ENCODE peak calls at places on chromosomes 2 and 18, in nine cellular contexts. One of them, this sample, is unnamed.

GRCh38 chr2:148730085-148730484 is 85.5 kb downstream of the EPC2 start:
- DNase-seq in AG04450: no peak
- DNase-seq in AG09309: no peak
- DNase-seq in ovary: no peak
- DNase-seq in GM12865: no peak
- DNase-seq in upper lobe of left lung: no peak
- DNase-seq in prostate gland: no peak
- DNase-seq in fibroblast of pulmonary artery: peak
- DNase-seq in lung: no peak
- DNase-seq in this sample: no peak

GRCh38 chr2:167015806-167016205 is 127.5 kb downstream of the XIRP2 start:
- DNase-seq in AG04450: no peak
- DNase-seq in AG09309: no peak
- DNase-seq in ovary: no peak
- DNase-seq in GM12865: no peak
- DNase-seq in upper lobe of left lung: no peak
- DNase-seq in prostate gland: no peak
- DNase-seq in fibroblast of pulmonary artery: no peak
- DNase-seq in lung: no peak
- DNase-seq in this sample: no peak

GRCh38 chr2:32688511-32688910 is 60.7 kb downstream of the TTC27 start:
- DNase-seq in AG04450: no peak
- DNase-seq in AG09309: peak
- DNase-seq in ovary: no peak
- DNase-seq in GM12865: peak
- DNase-seq in upper lobe of left lung: no peak
- DNase-seq in prostate gland: no peak
- DNase-seq in fibroblast of pulmonary artery: peak
- DNase-seq in lung: no peak
- DNase-seq in this sample: peak

GRCh38 chr2:162333968-162334367 is 10.0 kb upstream of the GCA start:
- DNase-seq in AG04450: no peak
- DNase-seq in AG09309: no peak
- DNase-seq in ovary: no peak
- DNase-seq in GM12865: peak
- DNase-seq in upper lobe of left lung: no peak
- DNase-seq in prostate gland: no peak
- DNase-seq in fibroblast of pulmonary artery: peak
- DNase-seq in lung: no peak
- DNase-seq in this sample: peak

GRCh38 chr18:45775241-45775676 is 50.2 kb upstream of the SIGLEC15 start:
- DNase-seq in AG04450: no peak
- DNase-seq in AG09309: no peak
- DNase-seq in ovary: peak
- DNase-seq in GM12865: peak
- DNase-seq in upper lobe of left lung: peak
- DNase-seq in prostate gland: no peak
- DNase-seq in fibroblast of pulmonary artery: peak
- DNase-seq in lung: peak
- DNase-seq in this sample: peak

GRCh38 chr2:228599297-228599696 is 417.8 kb upstream of the SPHKAP start:
- DNase-seq in AG04450: no peak
- DNase-seq in AG09309: no peak
- DNase-seq in ovary: no peak
- DNase-seq in GM12865: peak
- DNase-seq in upper lobe of left lung: no peak
- DNase-seq in prostate gland: no peak
- DNase-seq in fibroblast of pulmonary artery: no peak
- DNase-seq in lung: no peak
- DNase-seq in this sample: no peak

GRCh38 chr2:147345246-147345645 is 499.6 kb upstream of the ACVR2A start:
- DNase-seq in AG04450: no peak
- DNase-seq in AG09309: no peak
- DNase-seq in ovary: no peak
- DNase-seq in GM12865: no peak
- DNase-seq in upper lobe of left lung: no peak
- DNase-seq in prostate gland: no peak
- DNase-seq in fibroblast of pulmonary artery: peak
- DNase-seq in lung: no peak
- DNase-seq in this sample: peak

GRCh38 chr18:79447703-79448367 is 52.1 kb downstream of the NFATC1 start:
- DNase-seq in AG04450: peak
- DNase-seq in AG09309: no peak
- DNase-seq in ovary: no peak
- DNase-seq in GM12865: no peak
- DNase-seq in upper lobe of left lung: peak
- DNase-seq in prostate gland: no peak
- DNase-seq in fibroblast of pulmonary artery: no peak
- DNase-seq in lung: no peak
- DNase-seq in this sample: no peak

GRCh38 chr18:26549486-26550435 is 1.4 kb upstream of the KCTD1 start:
- DNase-seq in AG04450: no peak
- DNase-seq in AG09309: peak
- DNase-seq in ovary: peak
- DNase-seq in GM12865: peak
- DNase-seq in upper lobe of left lung: peak
- DNase-seq in prostate gland: peak
- DNase-seq in fibroblast of pulmonary artery: peak
- DNase-seq in lung: peak
- DNase-seq in this sample: peak

GRCh38 chr2:97095661-97096060 is 979 bp upstream of the FAHD2B start:
- DNase-seq in AG04450: no peak
- DNase-seq in AG09309: no peak
- DNase-seq in ovary: no peak
- DNase-seq in GM12865: no peak
- DNase-seq in upper lobe of left lung: no peak
- DNase-seq in prostate gland: no peak
- DNase-seq in fibroblast of pulmonary artery: no peak
- DNase-seq in lung: no peak
- DNase-seq in this sample: no peak

GRCh38 chr18:48840491-48840877 is 110.3 kb downstream of the SMAD7 start:
- DNase-seq in AG04450: no peak
- DNase-seq in AG09309: no peak
- DNase-seq in ovary: peak
- DNase-seq in GM12865: no peak
- DNase-seq in upper lobe of left lung: no peak
- DNase-seq in prostate gland: no peak
- DNase-seq in fibroblast of pulmonary artery: no peak
- DNase-seq in lung: no peak
- DNase-seq in this sample: no peak

GRCh38 chr18:3995476-3996102 is 459.5 kb downstream of the DLGAP1 start:
- DNase-seq in AG04450: peak
- DNase-seq in AG09309: peak
- DNase-seq in ovary: peak
- DNase-seq in GM12865: peak
- DNase-seq in upper lobe of left lung: no peak
- DNase-seq in prostate gland: peak
- DNase-seq in fibroblast of pulmonary artery: peak
- DNase-seq in lung: peak
- DNase-seq in this sample: peak

GRCh38 chr2:174683392-174683759 is 80.9 kb downstream of the CHRNA1 start:
- DNase-seq in AG04450: no peak
- DNase-seq in AG09309: no peak
- DNase-seq in ovary: no peak
- DNase-seq in GM12865: peak
- DNase-seq in upper lobe of left lung: no peak
- DNase-seq in prostate gland: no peak
- DNase-seq in fibroblast of pulmonary artery: peak
- DNase-seq in lung: no peak
- DNase-seq in this sample: peak

GRCh38 chr18:54964741-54965140 is 5.5 kb upstream of the CCDC68 start:
- DNase-seq in AG04450: no peak
- DNase-seq in AG09309: no peak
- DNase-seq in ovary: no peak
- DNase-seq in GM12865: no peak
- DNase-seq in upper lobe of left lung: no peak
- DNase-seq in prostate gland: no peak
- DNase-seq in fibroblast of pulmonary artery: peak
- DNase-seq in lung: no peak
- DNase-seq in this sample: no peak

GRCh38 chr2:18924905-18925691 is 335.7 kb upstream of the NT5C1B start:
- DNase-seq in AG04450: peak
- DNase-seq in AG09309: peak
- DNase-seq in ovary: no peak
- DNase-seq in GM12865: no peak
- DNase-seq in upper lobe of left lung: no peak
- DNase-seq in prostate gland: no peak
- DNase-seq in fibroblast of pulmonary artery: peak
- DNase-seq in lung: no peak
- DNase-seq in this sample: no peak

DNA sequence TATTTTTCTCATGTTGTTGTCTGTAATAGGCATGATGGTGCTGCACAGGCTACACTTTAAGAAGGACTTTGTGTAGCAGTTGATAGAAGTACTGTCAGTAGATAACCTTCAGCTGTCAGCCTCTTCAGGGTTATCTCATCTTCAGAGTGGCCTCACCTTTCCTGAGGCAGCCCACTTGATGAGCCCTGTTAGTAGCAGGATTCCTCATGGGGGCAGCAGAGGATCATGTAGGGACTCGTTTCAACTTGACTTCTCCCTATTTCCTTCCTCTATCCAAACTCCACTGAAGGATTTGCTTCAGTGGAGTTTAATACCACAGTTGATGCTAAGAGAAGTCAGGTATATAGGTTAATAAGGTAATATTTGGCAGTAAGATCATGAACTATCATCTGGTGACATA is 530.3 kb upstream of the FSIP2 start:
- DNase-seq in AG04450: no peak
- DNase-seq in AG09309: no peak
- DNase-seq in ovary: no peak
- DNase-seq in GM12865: peak
- DNase-seq in upper lobe of left lung: no peak
- DNase-seq in prostate gland: no peak
- DNase-seq in fibroblast of pulmonary artery: peak
- DNase-seq in lung: no peak
- DNase-seq in this sample: peak
- TF ChIP-seq CTCF in AG04450: no peak
- TF ChIP-seq CTCF in AG09309: no peak
- TF ChIP-seq CTCF in ovary: no peak
- TF ChIP-seq CTCF in GM12865: peak
- TF ChIP-seq CTCF in upper lobe of left lung: no peak
- TF ChIP-seq CTCF in prostate gland: no peak
- TF ChIP-seq CTCF in fibroblast of pulmonary artery: no peak
- TF ChIP-seq CTCF in lung: no peak
- TF ChIP-seq CTCF in this sample: peak

GRCh38 chr18:72542993-72543361 is 1.2 kb downstream of the CBLN2 start:
- DNase-seq in AG04450: no peak
- DNase-seq in AG09309: no peak
- DNase-seq in ovary: no peak
- DNase-seq in GM12865: no peak
- DNase-seq in upper lobe of left lung: peak
- DNase-seq in prostate gland: no peak
- DNase-seq in fibroblast of pulmonary artery: no peak
- DNase-seq in lung: no peak
- DNase-seq in this sample: peak
- H3K4me3 ChIP-seq in AG04450: no peak
- H3K4me3 ChIP-seq in AG09309: no peak
- H3K4me3 ChIP-seq in ovary: no peak
- H3K4me3 ChIP-seq in GM12865: no peak
- H3K4me3 ChIP-seq in upper lobe of left lung: no peak
- H3K4me3 ChIP-seq in prostate gland: peak
- H3K4me3 ChIP-seq in fibroblast of pulmonary artery: peak
- H3K4me3 ChIP-seq in lung: no peak
- H3K4me3 ChIP-seq in this sample: no peak

DNA sequence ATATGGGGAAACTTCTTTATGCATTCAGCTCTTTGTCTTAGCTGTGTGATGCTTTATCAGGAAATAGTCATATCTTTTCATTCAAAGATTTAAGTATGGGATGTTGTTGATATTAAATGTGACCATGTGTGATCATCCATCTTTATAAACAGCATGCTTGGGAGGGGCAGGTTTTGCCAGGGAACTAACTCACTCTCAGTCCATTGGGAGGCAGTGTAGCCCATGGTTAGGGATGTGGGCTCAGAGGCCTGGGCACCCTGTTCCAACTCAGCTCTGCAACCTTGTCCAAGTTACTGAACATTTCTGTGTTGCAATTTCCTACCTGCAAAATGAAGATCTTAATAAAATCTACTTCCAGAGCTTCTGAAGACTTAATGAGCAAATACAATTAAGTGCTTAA is 92.0 kb upstream of the BCL2L11 start:
- DNase-seq in AG04450: no peak
- DNase-seq in AG09309: no peak
- DNase-seq in ovary: no peak
- DNase-seq in GM12865: peak
- DNase-seq in upper lobe of left lung: no peak
- DNase-seq in prostate gland: no peak
- DNase-seq in fibroblast of pulmonary artery: peak
- DNase-seq in lung: no peak
- DNase-seq in this sample: peak
- TF ChIP-seq CTCF in AG04450: no peak
- TF ChIP-seq CTCF in AG09309: no peak
- TF ChIP-seq CTCF in ovary: no peak
- TF ChIP-seq CTCF in GM12865: peak
- TF ChIP-seq CTCF in upper lobe of left lung: no peak
- TF ChIP-seq CTCF in prostate gland: no peak
- TF ChIP-seq CTCF in fibroblast of pulmonary artery: peak
- TF ChIP-seq CTCF in lung: no peak
- TF ChIP-seq CTCF in this sample: peak

DNA sequence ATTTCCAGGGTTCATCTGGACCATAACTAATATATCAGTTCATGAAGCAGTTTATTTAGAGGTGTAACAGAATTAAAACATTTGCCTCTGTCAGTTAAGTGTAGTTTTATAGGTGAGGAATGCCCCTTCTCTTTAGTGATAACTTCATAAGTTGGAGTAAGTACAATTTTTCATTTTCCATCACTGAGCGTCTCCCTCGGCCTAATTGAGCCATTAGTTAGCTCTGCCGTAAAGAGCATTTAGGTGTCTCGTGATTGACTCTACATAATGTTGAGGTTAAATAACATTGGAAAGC is 88.4 kb downstream of the UGGT1 start:
- DNase-seq in AG04450: no peak
- DNase-seq in AG09309: no peak
- DNase-seq in ovary: no peak
- DNase-seq in GM12865: no peak
- DNase-seq in upper lobe of left lung: no peak
- DNase-seq in prostate gland: no peak
- DNase-seq in fibroblast of pulmonary artery: no peak
- DNase-seq in lung: no peak
- DNase-seq in this sample: no peak
- H3K4me3 ChIP-seq in AG04450: no peak
- H3K4me3 ChIP-seq in AG09309: no peak
- H3K4me3 ChIP-seq in ovary: no peak
- H3K4me3 ChIP-seq in GM12865: no peak
- H3K4me3 ChIP-seq in upper lobe of left lung: no peak
- H3K4me3 ChIP-seq in prostate gland: no peak
- H3K4me3 ChIP-seq in fibroblast of pulmonary artery: no peak
- H3K4me3 ChIP-seq in lung: no peak
- H3K4me3 ChIP-seq in this sample: no peak

GRCh38 chr2:159557437-159558034 is 58.8 kb downstream of the BAZ2B start:
- DNase-seq in AG04450: no peak
- DNase-seq in AG09309: no peak
- DNase-seq in ovary: no peak
- DNase-seq in GM12865: peak
- DNase-seq in upper lobe of left lung: no peak
- DNase-seq in prostate gland: no peak
- DNase-seq in fibroblast of pulmonary artery: no peak
- DNase-seq in lung: no peak
- DNase-seq in this sample: peak
- TF ChIP-seq CTCF in AG04450: peak
- TF ChIP-seq CTCF in AG09309: peak
- TF ChIP-seq CTCF in ovary: no peak
- TF ChIP-seq CTCF in GM12865: peak
- TF ChIP-seq CTCF in upper lobe of left lung: no peak
- TF ChIP-seq CTCF in prostate gland: no peak
- TF ChIP-seq CTCF in fibroblast of pulmonary artery: peak
- TF ChIP-seq CTCF in lung: no peak
- TF ChIP-seq CTCF in this sample: peak

GRCh38 chr2:219331560-219332213 is 857 bp downstream of the RESP18 start:
- DNase-seq in AG04450: no peak
- DNase-seq in AG09309: no peak
- DNase-seq in ovary: peak
- DNase-seq in GM12865: no peak
- DNase-seq in upper lobe of left lung: peak
- DNase-seq in prostate gland: no peak
- DNase-seq in fibroblast of pulmonary artery: peak
- DNase-seq in lung: no peak
- DNase-seq in this sample: peak
- H3K4me3 ChIP-seq in AG04450: no peak
- H3K4me3 ChIP-seq in AG09309: no peak
- H3K4me3 ChIP-seq in ovary: no peak
- H3K4me3 ChIP-seq in GM12865: no peak
- H3K4me3 ChIP-seq in upper lobe of left lung: no peak
- H3K4me3 ChIP-seq in prostate gland: no peak
- H3K4me3 ChIP-seq in fibroblast of pulmonary artery: no peak
- H3K4me3 ChIP-seq in lung: no peak
- H3K4me3 ChIP-seq in this sample: no peak